ENCODE peak calls at places on chromosomes 12 and 14, in seven cellular contexts. X is nephron progenitor cell, Q is ureter, F is heart right ventricle, E is uterus, G is smooth muscle cell of the brain vasculature, S is endodermal cell. T is an unnamed sample.

GRCh38 chr12:59698599-59698998 is 102.8 kb downstream of the SLC16A7 start:
- DNase-seq in X (no peak), S (no peak), E (no peak), G (no peak), F (no peak), Q (no peak), T (no peak)

GRCh38 chr12:11969437-11970154 is 101.1 kb upstream of the BCL2L14 start:
- DNase-seq in E (no peak), Q (no peak), X (no peak), F (no peak), S (peak), G (no peak), T (no peak)

GRCh38 chr12:22538336-22538735 is 6.0 kb downstream of the C2CD5 start:
- DNase-seq in F (no peak), Q (no peak), S (no peak), X (no peak), E (no peak), G (no peak), T (no peak)

GRCh38 chr14:89041245-89041585 is 216.8 kb downstream of the TTC8 start:
- DNase-seq in S (no peak), E (no peak), F (peak), G (no peak), X (no peak), Q (peak), T (no peak)

GRCh38 chr14:58866386-58866785 is 228.6 kb downstream of the DACT1 start:
- DNase-seq in Q (no peak), X (no peak), S (no peak), G (no peak), E (no peak), F (no peak), T (no peak)

GRCh38 chr12:92155733-92156132 is 10.1 kb upstream of the BTG1 start:
- DNase-seq in F (no peak), S (no peak), X (no peak), G (no peak), Q (no peak), E (no peak), T (no peak)

GRCh38 chr12:41466300-41466699 is 278.2 kb downstream of the PDZRN4 start:
- DNase-seq in G (no peak), F (no peak), X (no peak), Q (no peak), E (no peak), S (no peak), T (no peak)

GRCh38 chr12:86137936-86138335 is 118.3 kb downstream of the MGAT4C start:
- DNase-seq in X (no peak), Q (no peak), F (no peak), S (no peak), G (no peak), E (no peak), T (no peak)

GRCh38 chr12:52277486-52278245 is 3.2 kb downstream of the KRT86 start:
- DNase-seq in Q (peak), S (peak), G (no peak), E (no peak), X (no peak), F (no peak), T (no peak)

GRCh38 chr12:31818623-31819268 is 89.9 kb upstream of the AMN1 start:
- DNase-seq in F (no peak), S (no peak), X (no peak), G (no peak), E (no peak), Q (no peak), T (no peak)

GRCh38 chr12:127260959-127261358 is 1006.0 kb upstream of the TMEM132C start:
- DNase-seq in E (no peak), F (no peak), S (no peak), G (no peak), X (no peak), Q (no peak), T (no peak)

GRCh38 chr14:49339130-49339529 is 247.1 kb downstream of the RPS29 start:
- DNase-seq in E (no peak), Q (no peak), F (no peak), G (no peak), X (no peak), S (no peak), T (no peak)

GRCh38 chr14:71652368-71652767 is 279.9 kb upstream of the RGS6 start:
- DNase-seq in E (no peak), S (no peak), Q (no peak), X (no peak), G (no peak), F (no peak), T (no peak)

GRCh38 chr12:124786065-124786964 is 77.3 kb downstream of the SCARB1 start:
- DNase-seq in F (peak), Q (peak), G (no peak), E (peak), X (peak), S (peak), T (no peak)

GRCh38 chr14:58701576-58701975 is 63.8 kb downstream of the DACT1 start:
- DNase-seq in G (no peak), E (no peak), F (no peak), Q (no peak), X (no peak), S (no peak), T (no peak)

GRCh38 chr12:58306266-58306995 is 365.1 kb downstream of the ATP23 start:
- DNase-seq in S (no peak), Q (no peak), E (no peak), F (no peak), X (no peak), G (no peak), T (no peak)

GRCh38 chr12:74339211-74339610 is 198.4 kb upstream of the ATXN7L3B start:
- DNase-seq in X (no peak), S (no peak), F (no peak), G (no peak), Q (no peak), E (no peak), T (no peak)

GRCh38 chr14:61596985-61597384 is 98.3 kb upstream of the HIF1A start:
- DNase-seq in Q (no peak), S (no peak), X (no peak), G (no peak), E (no peak), F (no peak), T (no peak)

GRCh38 chr14:76917759-76918175 is 91.6 kb downstream of the LRRC74A start:
- DNase-seq in Q (no peak), X (no peak), G (no peak), F (peak), S (peak), E (peak), T (no peak)

GRCh38 chr12:102691773-102692555 is 211.6 kb upstream of the IGF1 start:
- DNase-seq in Q (no peak), G (no peak), X (no peak), E (no peak), S (no peak), F (no peak), T (no peak)

GRCh38 chr12:52074006-52074405 is 4.2 kb downstream of the ATG101 start:
- DNase-seq in S (no peak), F (peak), G (peak), E (no peak), X (no peak), Q (no peak), T (no peak)

GRCh38 chr12:5511644-5512584 is 80.0 kb downstream of the NTF3 start:
- DNase-seq in X (peak), E (peak), G (no peak), S (peak), F (peak), Q (peak), T (no peak)

GRCh38 chr14:41482861-41483260 is 123.8 kb upstream of the LRFN5 start:
- DNase-seq in E (no peak), F (no peak), S (no peak), G (no peak), X (no peak), Q (no peak), T (no peak)

GRCh38 chr12:64400041-64400440 is 4.2 kb upstream of the XPOT start:
- DNase-seq in S (no peak), E (no peak), X (no peak), Q (no peak), F (no peak), G (no peak), T (no peak)

GRCh38 chr14:100339757-100340453 is 16.8 kb downstream of the SLC25A47 start:
- DNase-seq in G (no peak), F (no peak), X (no peak), S (no peak), Q (peak), E (no peak), T (no peak)

GRCh38 chr12:19804737-19805136 is 365.4 kb downstream of the AEBP2 start:
- DNase-seq in G (no peak), X (no peak), Q (no peak), F (no peak), S (no peak), E (no peak), T (no peak)

T was measured in mesothelial cell of epicardium.